ENCODE peak calls at places on chromosomes 16 and 17, in eight cellular contexts. E, O, A, Z, N, P, M and H are unnamed samples.

GRCh38 chr17:39867084-39867890 is 715 bp upstream of the ZPBP2 start:
- DNase-seq in Z (no peak), E (no peak), A (peak), M (no peak), N (no peak), O (no peak), P (no peak), H (no peak)

GRCh38 chr16:86396318-86396882 is 113.9 kb upstream of the FOXF1 start:
- DNase-seq in M (no peak), O (no peak), P (no peak), Z (peak), N (no peak), A (no peak), E (no peak), H (peak)

GRCh38 chr16:86016201-86016965 is 117.4 kb downstream of the IRF8 start:
- DNase-seq in N (no peak), O (peak), Z (no peak), P (no peak), M (peak), E (peak), A (no peak), H (peak)

GRCh38 chr17:7218774-7219173 is 862 bp downstream of the DLG4 start:
- DNase-seq in N (no peak), O (no peak), P (no peak), E (no peak), Z (no peak), A (no peak), M (no peak), H (no peak)

GRCh38 chr16:51390877-51391276 is 239.8 kb upstream of the SALL1 start:
- DNase-seq in M (no peak), Z (no peak), P (no peak), N (no peak), E (no peak), A (no peak), O (no peak), H (no peak)

GRCh38 chr16:30349695-30350094 is 5.4 kb downstream of the CD2BP2 start:
- DNase-seq in M (no peak), O (no peak), P (no peak), A (no peak), E (no peak), N (no peak), Z (no peak), H (no peak)

GRCh38 chr16:80682435-80683070 is 121.8 kb downstream of the CDYL2 start:
- DNase-seq in E (no peak), O (no peak), N (no peak), A (no peak), Z (no peak), P (no peak), M (no peak), H (peak)

GRCh38 chr17:17628388-17629008 is 37.0 kb upstream of the PEMT start:
- DNase-seq in A (peak), E (no peak), Z (no peak), M (no peak), O (no peak), N (no peak), P (peak), H (no peak)

GRCh38 chr16:58176608-58177346 is 21.1 kb downstream of the CSNK2A2 start:
- DNase-seq in A (no peak), E (no peak), M (no peak), N (no peak), P (no peak), Z (no peak), O (no peak), H (no peak)

GRCh38 chr16:85755929-85756768 is 5.3 kb upstream of the C16orf74 start:
- DNase-seq in N (no peak), E (no peak), O (no peak), P (no peak), Z (no peak), M (no peak), A (peak), H (no peak)

GRCh38 chr17:7836596-7837374 is 2.8 kb downstream of the KDM6B start:
- DNase-seq in N (peak), A (no peak), Z (peak), P (peak), E (peak), M (peak), O (peak), H (no peak)

GRCh38 chr17:61196302-61196704 is 203.3 kb upstream of the TBX2 start:
- DNase-seq in O (no peak), P (no peak), M (no peak), Z (no peak), N (no peak), A (no peak), E (no peak), H (no peak)

GRCh38 chr17:7559307-7560171 is 989 bp downstream of the TNFSF13 start:
- DNase-seq in P (peak), E (peak), N (no peak), O (no peak), M (peak), A (no peak), Z (no peak), H (no peak)

GRCh38 chr17:60103957-60104356 is 25.2 kb upstream of the HEATR6 start:
- DNase-seq in M (no peak), Z (no peak), E (no peak), N (no peak), P (no peak), A (no peak), O (no peak), H (no peak)

GRCh38 chr16:17345043-17345442 is 125.7 kb downstream of the XYLT1 start:
- DNase-seq in Z (peak), M (peak), E (peak), O (no peak), N (peak), P (no peak), A (no peak), H (no peak)

GRCh38 chr16:87945351-87946042 is 5.7 kb upstream of the BANP start:
- DNase-seq in A (no peak), O (no peak), E (peak), N (peak), Z (peak), P (peak), M (peak), H (no peak)

GRCh38 chr16:80610489-80611156 is 69.8 kb downstream of the DYNLRB2 start:
- DNase-seq in M (no peak), Z (no peak), E (no peak), A (no peak), N (no peak), O (no peak), P (no peak), H (no peak)

GRCh38 chr17:58403312-58403711 is 14.0 kb downstream of the RNF43 start:
- DNase-seq in P (no peak), N (no peak), O (no peak), M (no peak), Z (no peak), A (no peak), E (no peak), H (no peak)

GRCh38 chr16:31081428-31082351 is 7.1 kb downstream of the PRSS53 start:
- DNase-seq in P (no peak), A (no peak), N (no peak), M (no peak), Z (no peak), O (no peak), E (no peak), H (no peak)

GRCh38 chr17:45293413-45294211 is 23.2 kb downstream of the MAP3K14 start:
- DNase-seq in A (no peak), N (peak), M (peak), P (peak), Z (peak), O (peak), E (peak), H (peak)

GRCh38 chr17:42845918-42846593 is 1.7 kb downstream of the AOC2 start:
- DNase-seq in Z (no peak), O (no peak), E (no peak), M (no peak), N (no peak), P (no peak), A (no peak), H (peak)

GRCh38 chr17:49299996-49300395 is 62.1 kb downstream of the ZNF652 start:
- DNase-seq in N (no peak), P (no peak), A (no peak), M (no peak), Z (no peak), O (no peak), E (no peak), H (no peak)

GRCh38 chr16:1707193-1707790 is 1.3 kb downstream of the MAPK8IP3 start:
- DNase-seq in A (no peak), N (no peak), E (no peak), M (peak), O (no peak), Z (no peak), P (no peak), H (no peak)

GRCh38 chr17:1000597-1001490 is 3.9 kb downstream of the TIMM22 start:
- DNase-seq in Z (no peak), N (peak), P (peak), E (no peak), M (no peak), O (no peak), A (no peak), H (no peak)

GRCh38 chr16:66344533-66345145 is 21.9 kb upstream of the CDH5 start:
- DNase-seq in M (peak), P (no peak), A (no peak), N (no peak), O (no peak), E (no peak), Z (no peak), H (no peak)

GRCh38 chr16:1978476-1979120 is 2.7 kb downstream of the NOXO1 start:
- DNase-seq in O (no peak), Z (no peak), M (no peak), P (no peak), E (peak), N (no peak), A (no peak), H (no peak)

GRCh38 chr17:47981462-47981861 is 10.5 kb downstream of the CDK5RAP3 start:
- DNase-seq in N (no peak), M (no peak), A (no peak), E (no peak), O (no peak), Z (no peak), P (no peak), H (no peak)

GRCh38 chr17:59840329-59840907 is 52.3 kb downstream of the TUBD1 start:
- DNase-seq in N (no peak), A (no peak), M (no peak), Z (no peak), O (no peak), E (no peak), P (no peak), H (no peak)

GRCh38 chr17:61371179-61371578 is 28.5 kb upstream of the TBX2 start:
- DNase-seq in N (no peak), M (no peak), P (no peak), E (no peak), O (no peak), Z (no peak), A (no peak), H (no peak)

GRCh38 chr17:38424297-38424972 is 3.8 kb upstream of the ARHGAP23 start:
- DNase-seq in E (no peak), N (no peak), A (no peak), Z (no peak), M (no peak), P (no peak), O (no peak), H (no peak)

GRCh38 chr17:55458977-55459376 is 37.3 kb upstream of the MMD start:
- DNase-seq in E (no peak), O (no peak), P (no peak), Z (no peak), M (no peak), A (no peak), N (no peak), H (peak)

GRCh38 chr17:9120471-9120870 is 99.2 kb downstream of the NTN1 start:
- DNase-seq in M (no peak), A (no peak), E (no peak), N (no peak), O (no peak), P (no peak), Z (no peak), H (no peak)

GRCh38 chr16:61926766-61927165 is 109.5 kb downstream of the CDH8 start:
- DNase-seq in N (no peak), M (no peak), Z (no peak), O (no peak), A (no peak), P (no peak), E (no peak), H (no peak)

GRCh38 chr17:9209347-9209746 is 188.0 kb downstream of the NTN1 start:
- DNase-seq in E (no peak), P (no peak), Z (no peak), O (no peak), A (no peak), N (no peak), M (no peak), H (no peak)

GRCh38 chr17:47423406-47424295 is 99.9 kb downstream of the EFCAB13 start:
- DNase-seq in E (peak), Z (no peak), A (peak), O (peak), N (no peak), M (peak), P (peak), H (no peak)

GRCh38 chr17:64778367-64779290 is 116.5 kb upstream of the SMURF2 start:
- DNase-seq in P (peak), E (no peak), O (no peak), N (peak), M (peak), A (no peak), Z (peak), H (no peak)

GRCh38 chr17:81391964-81392908 is 3.0 kb upstream of the BAHCC1 start:
- DNase-seq in N (peak), O (no peak), P (no peak), E (no peak), M (peak), A (no peak), Z (peak), H (no peak)
- TF ChIP-seq POLR2A in N (no peak), O (no peak), P (no peak), E (no peak), M (no peak), A (no peak), Z (no peak), H (no peak)

GRCh38 chr17:67323445-67323844 is 42.9 kb downstream of the PSMD12 start:
- DNase-seq in A (no peak), O (no peak), E (no peak), N (no peak), M (no peak), P (no peak), Z (no peak), H (no peak)

GRCh38 chr17:67324330-67324729 is 42.0 kb downstream of the PSMD12 start:
- DNase-seq in Z (no peak), M (no peak), E (no peak), P (no peak), N (no peak), O (no peak), A (no peak), H (no peak)

GRCh38 chr17:67326440-67326839 is 39.9 kb downstream of the PSMD12 start:
- DNase-seq in Z (no peak), A (no peak), P (no peak), O (no peak), N (no peak), E (no peak), M (no peak), H (no peak)

GRCh38 chr17:67316776-67317175 is 49.6 kb downstream of the PSMD12 start:
- DNase-seq in M (no peak), O (no peak), Z (no peak), E (no peak), P (no peak), N (no peak), A (no peak), H (no peak)

GRCh38 chr17:67322039-67322787 is 44.2 kb downstream of the PSMD12 start:
- DNase-seq in P (no peak), A (no peak), Z (no peak), M (no peak), N (no peak), O (no peak), E (no peak), H (no peak)
- TF ChIP-seq POLR2A in P (no peak), A (no peak), Z (no peak), M (no peak), N (no peak), O (no peak), E (no peak), H (no peak)

DNA sequence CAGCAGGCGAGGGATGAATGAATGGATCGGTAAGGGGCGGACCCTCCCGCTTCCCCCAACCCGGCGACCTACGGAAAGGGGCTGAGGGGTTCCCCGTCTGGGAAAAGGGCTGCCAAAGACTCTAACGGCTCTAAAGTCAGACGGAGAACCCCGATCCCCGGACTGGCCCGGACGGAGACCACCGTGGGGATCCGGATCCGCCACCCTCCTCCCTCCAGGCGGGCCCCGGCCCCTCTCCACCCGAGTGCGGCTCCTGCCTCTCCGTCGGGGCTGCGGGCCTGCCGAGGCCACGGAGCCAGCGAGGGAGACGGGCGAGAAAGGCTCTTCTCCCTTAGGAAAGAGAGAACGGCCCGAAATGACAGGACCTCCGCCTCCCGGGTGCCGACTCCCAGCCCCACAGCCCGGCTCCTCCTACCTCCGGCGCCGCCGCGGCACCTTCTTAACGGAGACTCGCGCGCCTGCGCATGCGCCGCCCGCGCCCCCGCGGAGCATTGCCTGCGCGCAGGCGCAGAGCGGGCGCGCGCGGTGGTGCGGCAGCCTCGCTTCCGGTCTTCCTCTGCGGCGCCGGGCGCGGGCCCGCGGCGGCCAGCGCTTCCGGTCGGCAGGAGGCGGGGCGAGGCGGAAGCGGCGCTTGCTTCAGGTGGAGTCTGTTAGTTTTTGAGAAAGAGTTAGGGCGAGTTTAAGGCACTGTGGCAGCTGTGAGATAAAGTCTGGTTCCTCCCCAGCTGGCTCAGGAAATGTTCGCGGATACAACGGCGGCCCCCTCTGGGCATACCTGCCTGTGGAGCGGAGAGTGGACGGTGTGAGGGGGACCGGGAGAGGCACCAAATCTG is at the start of gene SLX4:
- DNase-seq in E (peak), M (peak), Z (peak), A (peak), N (peak), O (peak), P (peak), H (peak)
- TF ChIP-seq POLR2A in E (peak), M (peak), Z (peak), A (peak), N (peak), O (peak), P (peak), H (peak)

GRCh38 chr16:10385725-10386516 is at the start of gene ATF7IP2:
- DNase-seq in N (peak), P (peak), O (peak), Z (peak), A (peak), E (peak), M (peak), H (no peak)
- TF ChIP-seq POLR2A in N (peak), P (no peak), O (peak), Z (no peak), A (peak), E (peak), M (peak), H (no peak)

GRCh38 chr17:77879896-77880280 is 78.6 kb upstream of the TNRC6C start:
- DNase-seq in A (no peak), N (no peak), E (no peak), O (no peak), P (no peak), M (no peak), Z (no peak), H (no peak)

GRCh38 chr17:77875881-77876509 is 82.5 kb upstream of the TNRC6C start:
- DNase-seq in O (peak), E (no peak), P (no peak), A (no peak), N (no peak), Z (no peak), M (no peak), H (peak)

GRCh38 chr17:77879226-77879895 is 79.1 kb upstream of the TNRC6C start:
- DNase-seq in Z (no peak), A (no peak), O (no peak), P (no peak), N (no peak), M (no peak), E (no peak), H (no peak)

GRCh38 chr17:77877019-77877418 is 81.5 kb upstream of the TNRC6C start:
- DNase-seq in P (no peak), N (no peak), O (no peak), E (no peak), Z (no peak), M (no peak), A (no peak), H (no peak)

DNA sequence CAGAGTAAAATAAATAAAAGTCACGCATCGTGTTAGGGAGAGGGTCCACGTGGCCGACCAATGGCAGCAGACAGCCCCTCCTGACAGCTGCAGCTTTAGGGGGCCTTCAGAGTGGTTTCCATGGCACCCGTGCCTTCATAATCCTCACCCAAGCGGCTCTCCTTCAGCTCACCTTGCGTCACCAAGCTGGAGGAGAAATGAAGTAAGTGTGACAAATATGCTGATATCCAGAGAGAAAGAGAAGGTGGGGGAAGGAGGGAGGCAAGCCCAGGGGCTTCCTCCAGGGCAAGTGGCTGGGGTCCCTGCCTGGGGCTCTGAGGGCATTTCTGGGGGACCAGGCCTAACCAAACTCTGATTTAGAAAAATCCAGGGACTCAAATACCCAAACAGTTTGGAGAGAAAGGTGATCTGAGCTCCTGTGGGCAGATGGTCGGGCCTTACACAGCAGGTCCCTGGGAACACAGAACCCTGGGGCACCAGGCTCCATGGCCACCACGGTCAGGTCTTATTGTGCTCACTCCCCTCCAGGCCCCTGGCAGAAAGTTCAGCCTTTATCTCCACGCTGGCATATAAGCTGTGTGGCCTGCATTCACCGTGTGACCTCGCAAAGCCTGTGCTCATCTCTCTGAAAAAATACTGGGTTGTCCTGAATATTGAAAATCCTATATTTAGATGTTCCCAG is 80.7 kb upstream of the TNRC6C start:
- DNase-seq in N (no peak), E (no peak), M (no peak), P (no peak), A (no peak), Z (no peak), O (no peak), H (no peak)
- TF ChIP-seq POLR2A in N (no peak), E (no peak), M (no peak), P (no peak), A (no peak), Z (no peak), O (no peak), H (no peak)

GRCh38 chr16:67370686-67371085 is 22.6 kb downstream of the TPPP3 start:
- DNase-seq in M (no peak), O (no peak), P (no peak), Z (no peak), N (no peak), A (no peak), E (no peak), H (no peak)

GRCh38 chr16:67372664-67373063 is 20.6 kb downstream of the TPPP3 start:
- DNase-seq in N (no peak), M (no peak), P (no peak), A (no peak), O (no peak), Z (no peak), E (no peak), H (no peak)

GRCh38 chr16:67378642-67379041 is 14.7 kb downstream of the TPPP3 start:
- DNase-seq in A (no peak), P (no peak), N (no peak), E (no peak), Z (no peak), M (no peak), O (no peak), H (no peak)

GRCh38 chr16:67375161-67375560 is 18.1 kb downstream of the TPPP3 start:
- DNase-seq in P (no peak), Z (no peak), A (no peak), N (peak), E (no peak), M (no peak), O (no peak), H (no peak)
- TF ChIP-seq POLR2A in P (no peak), Z (no peak), A (no peak), N (no peak), E (no peak), M (no peak), O (no peak), H (no peak)

GRCh38 chr17:41519501-41520224 is 973 bp upstream of the KRT15 start:
- DNase-seq in O (no peak), A (no peak), N (no peak), Z (no peak), M (peak), P (no peak), E (peak), H (no peak)

GRCh38 chr17:41523225-41523593 is 4.5 kb upstream of the KRT15 start:
- DNase-seq in E (no peak), M (no peak), O (no peak), N (no peak), Z (no peak), P (no peak), A (no peak), H (no peak)

GRCh38 chr17:41520821-41521521 is 2.3 kb upstream of the KRT15 start:
- DNase-seq in M (no peak), O (no peak), P (no peak), Z (no peak), A (no peak), N (peak), E (no peak), H (no peak)

GRCh38 chr17:41522301-41523224 is 3.9 kb upstream of the KRT15 start:
- DNase-seq in A (no peak), O (no peak), M (no peak), P (no peak), Z (no peak), E (no peak), N (no peak), H (no peak)

GRCh38 chr17:41521574-41522261 is 3.0 kb upstream of the KRT15 start:
- DNase-seq in N (peak), M (peak), P (peak), A (no peak), E (no peak), Z (no peak), O (peak), H (peak)
- TF ChIP-seq POLR2A in N (no peak), M (no peak), P (no peak), A (no peak), E (no peak), Z (no peak), O (no peak), H (peak)